ENCODE peak calls at places on chromosomes 2 and 18, in four cellular contexts. P is right cardiac atrium; M is neural progenitor cell; Z is CD4-positive, alpha-beta T cell. O is an unnamed sample.
A peak's percentile ranks its signal among the peaks of the same experiment; 100 is the strongest.

GRCh38 chr2:150109912-150110311 is 377.6 kb downstream of the RND3 start:
- DNase-seq in Z (no peak), M (no peak), P (peak; percentile 48), O (no peak)

GRCh38 chr2:75605770-75606535 is 40.6 kb upstream of the MRPL19 start:
- DNase-seq in Z (no peak), M (peak; percentile 47), P (no peak), O (no peak)

GRCh38 chr2:99555410-99555809 is 65.6 kb upstream of the REV1 start:
- DNase-seq in M (no peak), Z (no peak), P (no peak), O (no peak)

GRCh38 chr2:227370791-227371312 is 8.3 kb downstream of the TM4SF20 start:
- DNase-seq in M (no peak), Z (no peak), P (no peak), O (no peak)

GRCh38 chr2:240963376-240964220 is 34.8 kb upstream of the SNED1 start:
- DNase-seq in M (no peak), Z (no peak), P (no peak), O (no peak)

GRCh38 chr18:21163647-21164625 is 52.3 kb upstream of the ROCK1 start:
- DNase-seq in P (peak; percentile 50), M (no peak), Z (no peak), O (no peak)

GRCh38 chr2:64869126-64869525 is 120.1 kb upstream of the SLC1A4 start:
- DNase-seq in M (no peak), P (no peak), Z (no peak), O (no peak)

GRCh38 chr18:80179857-80180558 is 67.3 kb downstream of the PARD6G start:
- DNase-seq in Z (no peak), M (no peak), P (no peak), O (no peak)

GRCh38 chr18:9845256-9845655 is 40.5 kb upstream of the TXNDC2 start:
- DNase-seq in P (no peak), M (no peak), Z (no peak), O (no peak)

GRCh38 chr18:79887181-79888000 is 64.1 kb downstream of the SLC66A2 start:
- DNase-seq in Z (no peak), P (peak; percentile 53), M (no peak), O (no peak)

GRCh38 chr2:241771286-241772062 is 5.1 kb upstream of the GAL3ST2 start:
- DNase-seq in Z (no peak), M (peak; percentile 94), P (peak; percentile 79), O (no peak)

GRCh38 chr2:120913972-120914838 is 178.5 kb downstream of the GLI2 start:
- DNase-seq in P (peak; percentile 65), Z (no peak), M (no peak), O (no peak)

GRCh38 chr2:27303093-27304025 is 4.9 kb downstream of the UCN start:
- DNase-seq in P (peak; percentile 65), Z (no peak), M (peak; percentile 85), O (no peak)

GRCh38 chr2:70990216-70990615 is 4.5 kb downstream of the TEX261 start:
- DNase-seq in Z (no peak), P (no peak), M (no peak), O (no peak)

GRCh38 chr2:70988726-70989648 is 5.7 kb downstream of the TEX261 start:
- DNase-seq in P (no peak), M (no peak), Z (no peak), O (no peak)

GRCh38 chr2:70986499-70987189 is 8.0 kb downstream of the TEX261 start:
- DNase-seq in M (no peak), Z (no peak), P (no peak), O (no peak)

GRCh38 chr2:70987386-70987785 is 7.3 kb downstream of the TEX261 start:
- DNase-seq in M (no peak), Z (no peak), P (no peak), O (no peak)

DNA sequence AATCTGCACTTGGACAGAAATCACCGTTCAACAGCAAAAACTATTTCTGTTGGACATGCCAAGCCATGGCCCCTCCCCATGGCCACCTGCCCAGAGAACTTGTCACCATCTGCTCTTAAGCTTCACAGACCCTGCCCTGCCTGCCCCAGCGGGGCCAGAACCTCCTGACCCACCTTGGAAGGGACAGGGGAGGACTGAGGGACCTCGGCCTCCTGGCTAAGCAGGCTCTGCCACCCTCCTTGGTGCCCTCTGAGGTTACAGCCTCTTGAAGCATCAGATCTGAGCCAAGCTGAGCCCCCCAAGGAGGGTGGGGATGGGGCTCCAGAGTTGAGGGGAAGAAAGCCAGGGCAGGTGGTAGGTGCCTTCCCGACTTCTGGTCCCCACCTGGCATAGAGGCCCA is 6.5 kb downstream of the TEX261 start:
- DNase-seq in P (peak; percentile 85), M (no peak), Z (no peak), O (no peak)
- H3K27ac ChIP-seq in P (no peak overlapping the region), M (no peak overlapping the region), Z (no peak overlapping the region), O (no peak overlapping the region)

GRCh38 chr18:77129150-77129551 is 3.4 kb downstream of the MBP start:
- DNase-seq in Z (no peak), M (no peak), P (no peak), O (no peak)
- H3K27ac ChIP-seq in Z (peak overlapping the region; percentile 30), M (no peak overlapping the region), P (no peak overlapping the region), O (no peak overlapping the region)

GRCh38 chr2:234821946-234822470 is 129.8 kb upstream of the SH3BP4 start:
- DNase-seq in M (no peak), Z (no peak), P (no peak), O (no peak)

GRCh38 chr2:234823877-234824376 is 127.9 kb upstream of the SH3BP4 start:
- DNase-seq in M (peak; percentile 33), Z (no peak), P (peak; percentile 52), O (no peak)

GRCh38 chr2:234826676-234827075 is 125.1 kb upstream of the SH3BP4 start:
- DNase-seq in Z (no peak), P (no peak), M (no peak), O (no peak)

GRCh38 chr2:234827096-234827860 is 124.5 kb upstream of the SH3BP4 start:
- DNase-seq in M (no peak), Z (no peak), P (no peak), O (no peak)

GRCh38 chr2:234823196-234823876 is 128.5 kb upstream of the SH3BP4 start:
- DNase-seq in M (peak; percentile 30), P (peak; percentile 61), Z (no peak), O (no peak)
- H3K27ac ChIP-seq in M (no peak overlapping the region), P (peak overlapping the region; percentile 27), Z (no peak overlapping the region), O (no peak overlapping the region)

GRCh38 chr2:70144443-70145167 is 46.2 kb downstream of the C2orf42 start:
- DNase-seq in P (no peak), Z (no peak), M (no peak), O (no peak)
- H3K27ac ChIP-seq in P (no peak overlapping the region), Z (peak overlapping the region; percentile 97), M (no peak overlapping the region), O (no peak overlapping the region)

GRCh38 chr2:181891966-181892794 is 650 bp downstream of the ITPRID2 start:
- DNase-seq in M (peak; percentile 80), Z (peak; percentile 33), P (peak; percentile 91), O (peak; percentile 84)
- H3K27ac ChIP-seq in M (peak overlapping the region; percentile 64), Z (peak overlapping the region; percentile 36), P (peak overlapping the region; percentile 100), O (peak overlapping the region; percentile 99)

GRCh38 chr18:45590060-45590537 is 25.2 kb upstream of the SLC14A2 start:
- DNase-seq in M (no peak), P (peak; percentile 40), Z (no peak), O (no peak)
- H3K27ac ChIP-seq in M (no peak overlapping the region), P (peak overlapping the region; percentile 50), Z (no peak overlapping the region), O (no peak overlapping the region)

DNA sequence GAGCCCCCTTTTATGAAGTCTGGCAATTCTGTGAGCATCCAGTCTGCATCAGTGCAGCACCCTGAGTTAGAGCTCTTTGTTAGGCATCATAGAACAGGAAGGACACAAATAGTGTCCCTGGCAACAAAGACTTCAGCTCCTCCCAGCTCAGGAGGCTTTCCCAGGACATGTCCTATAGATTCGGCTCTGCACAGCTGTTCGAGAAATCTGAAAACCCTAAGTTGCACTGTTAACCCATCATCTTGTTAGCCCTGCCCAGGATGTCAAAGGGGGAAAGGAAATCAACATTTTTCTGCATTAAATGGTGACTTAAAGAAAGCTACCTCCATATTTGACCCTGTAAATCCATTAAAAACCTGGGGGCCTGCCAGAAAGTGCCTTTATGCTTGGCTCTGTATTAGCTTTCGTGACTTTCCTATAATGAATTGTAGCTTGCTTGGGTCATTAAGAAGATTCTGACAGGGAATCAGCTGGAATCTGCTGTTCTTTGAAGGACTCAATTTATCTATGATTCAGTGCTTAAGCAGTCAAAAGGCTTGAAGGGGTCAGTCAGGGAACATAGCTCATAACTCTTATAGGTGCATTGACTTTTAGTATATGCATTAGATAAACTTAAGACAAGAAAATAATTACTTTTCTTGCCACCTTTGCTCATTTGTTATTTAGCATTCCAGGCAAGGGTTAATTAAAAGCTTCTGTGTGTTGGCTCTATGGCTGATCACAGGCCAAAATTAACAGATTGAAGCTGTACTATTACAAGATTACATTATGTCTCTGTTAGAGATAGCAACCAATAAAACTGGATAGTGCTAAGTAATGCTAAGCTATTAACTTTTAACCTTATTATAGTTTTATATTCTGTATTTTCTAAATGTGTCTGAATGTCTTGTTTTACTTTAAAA is 20.6 kb downstream of the ERMN start:
- DNase-seq in M (peak; percentile 14), Z (no peak), P (no peak), O (no peak)
- H3K27ac ChIP-seq in M (no peak overlapping the region), Z (no peak overlapping the region), P (no peak overlapping the region), O (peak overlapping the region; percentile 71)

GRCh38 chr18:55407191-55407590 is 180.8 kb downstream of the TCF4 start:
- DNase-seq in M (no peak), P (no peak), Z (no peak), O (no peak)

GRCh38 chr18:55405655-55406373 is 182.2 kb downstream of the TCF4 start:
- DNase-seq in M (peak; percentile 12), P (peak; percentile 96), Z (no peak), O (peak; percentile 46)

GRCh38 chr18:55406374-55407045 is 181.5 kb downstream of the TCF4 start:
- DNase-seq in P (peak; percentile 48), M (no peak), Z (no peak), O (peak; percentile 46)

GRCh38 chr18:55404811-55405654 is 183.0 kb downstream of the TCF4 start:
- DNase-seq in Z (no peak), P (no peak), M (no peak), O (no peak)

DNA sequence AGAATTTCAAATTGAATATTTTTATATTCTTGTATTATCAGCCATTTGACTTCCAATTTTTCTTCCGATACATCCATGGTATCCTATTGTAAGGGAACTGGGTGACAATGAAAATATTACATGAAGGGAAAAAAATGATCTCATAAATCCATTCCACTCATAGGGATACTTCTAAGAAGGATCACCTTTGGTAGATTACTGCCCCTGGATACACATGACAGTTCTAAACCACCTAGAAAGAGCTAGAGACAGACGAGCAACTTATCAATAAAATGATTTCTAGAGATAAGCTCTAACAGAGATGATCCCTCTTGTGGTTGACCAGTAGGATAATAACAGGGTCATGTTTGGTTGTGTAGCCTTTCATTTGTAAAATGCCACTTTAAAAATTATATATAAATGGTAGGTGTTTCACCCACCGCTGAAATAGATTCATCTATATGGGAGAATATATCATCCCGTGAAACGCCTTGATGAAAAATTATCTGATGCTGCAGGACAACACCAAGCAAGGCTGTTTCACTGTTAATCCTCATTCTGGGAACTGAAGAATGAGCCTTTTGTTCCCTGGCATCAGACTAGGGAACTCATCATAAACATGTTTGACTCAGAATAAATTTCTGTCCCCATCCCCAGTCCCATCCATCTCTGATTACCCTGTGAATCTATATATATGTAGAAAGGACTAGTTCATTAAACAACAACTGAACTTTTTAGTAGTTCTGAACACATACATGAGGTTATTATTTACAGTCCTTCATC is 180.0 kb downstream of the TCF4 start:
- DNase-seq in Z (no peak), P (no peak), M (no peak), O (no peak)
- H3K27ac ChIP-seq in Z (no peak overlapping the region), P (no peak overlapping the region), M (no peak overlapping the region), O (peak overlapping the region; percentile 94)

GRCh38 chr2:180016937-180017336 is 9.8 kb upstream of the CWC22 start:
- DNase-seq in P (no peak), Z (no peak), M (no peak), O (no peak)
- H3K27ac ChIP-seq in P (no peak overlapping the region), Z (no peak overlapping the region), M (no peak overlapping the region), O (no peak overlapping the region)

O was measured in substantia nigra.